ENCODE peak calls at places on chromosomes 3 and 15, in seven cellular contexts. One of them, this sample, is unnamed.

GRCh38 chr15:84586641-84587160 is 14.1 kb upstream of the ZSCAN2 start:
- DNase-seq in WTC11: no peak
- DNase-seq in HCT116: no peak
- DNase-seq in HEK293T: no peak
- DNase-seq in K562: no peak
- DNase-seq in H1: no peak
- DNase-seq in GM12878: no peak
- DNase-seq in this sample: no peak

GRCh38 chr3:155853214-155854146 is 747 bp downstream of the SLC33A1 start:
- DNase-seq in WTC11: peak; percentile 34
- DNase-seq in HCT116: no peak
- DNase-seq in HEK293T: peak; percentile 30
- DNase-seq in K562: peak; percentile 61
- DNase-seq in H1: no peak
- DNase-seq in GM12878: no peak
- DNase-seq in this sample: peak; percentile 36

GRCh38 chr15:45132844-45133560 is 3.2 kb downstream of the DUOX1 start:
- DNase-seq in WTC11: no peak
- DNase-seq in HCT116: no peak
- DNase-seq in HEK293T: no peak
- DNase-seq in K562: no peak
- DNase-seq in H1: no peak
- DNase-seq in GM12878: no peak
- DNase-seq in this sample: no peak

GRCh38 chr3:132079150-132079549 is 44.3 kb upstream of the CPNE4 start:
- DNase-seq in WTC11: no peak
- DNase-seq in HCT116: no peak
- DNase-seq in HEK293T: no peak
- DNase-seq in K562: no peak
- DNase-seq in H1: no peak
- DNase-seq in GM12878: no peak
- DNase-seq in this sample: no peak

GRCh38 chr15:74200394-74200793 is 2.2 kb downstream of the STRA6 start:
- DNase-seq in WTC11: no peak
- DNase-seq in HCT116: peak; percentile 43
- DNase-seq in HEK293T: no peak
- DNase-seq in K562: no peak
- DNase-seq in H1: no peak
- DNase-seq in GM12878: no peak
- DNase-seq in this sample: no peak

GRCh38 chr3:24303057-24303754 is 191.4 kb downstream of the THRB start:
- DNase-seq in WTC11: no peak
- DNase-seq in HCT116: no peak
- DNase-seq in HEK293T: peak; percentile 21
- DNase-seq in K562: peak; percentile 80
- DNase-seq in H1: no peak
- DNase-seq in GM12878: no peak
- DNase-seq in this sample: no peak

GRCh38 chr3:65334045-65334665 is 646.4 kb upstream of the ADAMTS9 start:
- DNase-seq in WTC11: peak; percentile 50
- DNase-seq in HCT116: no peak
- DNase-seq in HEK293T: peak; percentile 7
- DNase-seq in K562: peak; percentile 1
- DNase-seq in H1: no peak
- DNase-seq in GM12878: no peak
- DNase-seq in this sample: no peak

GRCh38 chr3:47664519-47664918 is 85.9 kb upstream of the CSPG5 start:
- DNase-seq in WTC11: no peak
- DNase-seq in HCT116: peak; percentile 18
- DNase-seq in HEK293T: peak; percentile 25
- DNase-seq in K562: peak; percentile 34
- DNase-seq in H1: no peak
- DNase-seq in GM12878: no peak
- DNase-seq in this sample: peak; percentile 14

GRCh38 chr3:101070260-101071121 is 77.3 kb upstream of the ABI3BP start:
- DNase-seq in WTC11: peak; percentile 92
- DNase-seq in HCT116: peak; percentile 57
- DNase-seq in HEK293T: peak; percentile 81
- DNase-seq in K562: peak; percentile 79
- DNase-seq in H1: peak; percentile 75
- DNase-seq in GM12878: peak; percentile 7
- DNase-seq in this sample: peak; percentile 31

GRCh38 chr3:130839815-130840214 is 54.1 kb upstream of the ATP2C1 start:
- DNase-seq in WTC11: peak; percentile 68
- DNase-seq in HCT116: no peak
- DNase-seq in HEK293T: no peak
- DNase-seq in K562: no peak
- DNase-seq in H1: peak; percentile 15
- DNase-seq in GM12878: no peak
- DNase-seq in this sample: no peak

GRCh38 chr3:98901032-98901464 is 447 bp downstream of the DCBLD2 start:
- DNase-seq in WTC11: peak; percentile 70
- DNase-seq in HCT116: no peak
- DNase-seq in HEK293T: peak; percentile 34
- DNase-seq in K562: peak; percentile 60
- DNase-seq in H1: peak; percentile 25
- DNase-seq in GM12878: no peak
- DNase-seq in this sample: peak; percentile 32

GRCh38 chr3:74302274-74302673 is 312.2 kb downstream of the CNTN3 start:
- DNase-seq in WTC11: no peak
- DNase-seq in HCT116: no peak
- DNase-seq in HEK293T: no peak
- DNase-seq in K562: no peak
- DNase-seq in H1: no peak
- DNase-seq in GM12878: no peak
- DNase-seq in this sample: no peak

GRCh38 chr3:188974856-188975611 is 196.7 kb upstream of the TPRG1 start:
- DNase-seq in WTC11: no peak
- DNase-seq in HCT116: no peak
- DNase-seq in HEK293T: no peak
- DNase-seq in K562: no peak
- DNase-seq in H1: no peak
- DNase-seq in GM12878: no peak
- DNase-seq in this sample: no peak

GRCh38 chr3:50648297-50648696 is 26.4 kb upstream of the DOCK3 start:
- DNase-seq in WTC11: peak; percentile 55
- DNase-seq in HCT116: no peak
- DNase-seq in HEK293T: no peak
- DNase-seq in K562: peak; percentile 23
- DNase-seq in H1: no peak
- DNase-seq in GM12878: no peak
- DNase-seq in this sample: no peak

GRCh38 chr3:172915911-172916514 is 165.5 kb downstream of the ECT2 start:
- DNase-seq in WTC11: no peak
- DNase-seq in HCT116: no peak
- DNase-seq in HEK293T: no peak
- DNase-seq in K562: no peak
- DNase-seq in H1: no peak
- DNase-seq in GM12878: no peak
- DNase-seq in this sample: no peak

GRCh38 chr3:32154180-32154579 is 47.8 kb downstream of the GPD1L start:
- DNase-seq in WTC11: peak; percentile 37
- DNase-seq in HCT116: no peak
- DNase-seq in HEK293T: peak; percentile 30
- DNase-seq in K562: peak; percentile 18
- DNase-seq in H1: no peak
- DNase-seq in GM12878: no peak
- DNase-seq in this sample: peak; percentile 18

GRCh38 chr15:77187751-77188464 is 117.0 kb upstream of the TSPAN3 start:
- DNase-seq in WTC11: no peak
- DNase-seq in HCT116: no peak
- DNase-seq in HEK293T: no peak
- DNase-seq in K562: peak; percentile 20
- DNase-seq in H1: no peak
- DNase-seq in GM12878: peak; percentile 73
- DNase-seq in this sample: no peak

GRCh38 chr15:22949074-22949547 is 31.1 kb downstream of the CYFIP1 start:
- DNase-seq in WTC11: peak; percentile 39
- DNase-seq in HCT116: no peak
- DNase-seq in HEK293T: peak; percentile 33
- DNase-seq in K562: peak; percentile 70
- DNase-seq in H1: peak; percentile 47
- DNase-seq in GM12878: no peak
- DNase-seq in this sample: no peak

GRCh38 chr3:149898771-149899170 is 71.9 kb downstream of the PFN2 start:
- DNase-seq in WTC11: no peak
- DNase-seq in HCT116: peak; percentile 12
- DNase-seq in HEK293T: no peak
- DNase-seq in K562: peak; percentile 47
- DNase-seq in H1: no peak
- DNase-seq in GM12878: no peak
- DNase-seq in this sample: no peak

GRCh38 chr3:104392327-104392726 is 974.4 kb upstream of the ALCAM start:
- DNase-seq in WTC11: no peak
- DNase-seq in HCT116: no peak
- DNase-seq in HEK293T: no peak
- DNase-seq in K562: no peak
- DNase-seq in H1: no peak
- DNase-seq in GM12878: no peak
- DNase-seq in this sample: peak; percentile 4
- TF ChIP-seq SP1 in WTC11: no peak
- TF ChIP-seq SP1 in HCT116: no peak
- TF ChIP-seq SP1 in HEK293T: no peak
- TF ChIP-seq SP1 in K562: no peak
- TF ChIP-seq SP1 in H1: no peak
- TF ChIP-seq SP1 in GM12878: no peak
- TF ChIP-seq SP1 in this sample: no peak

GRCh38 chr3:122555275-122556071 is 8.6 kb downstream of the PARP9 start:
- DNase-seq in WTC11: no peak
- DNase-seq in HCT116: no peak
- DNase-seq in HEK293T: no peak
- DNase-seq in K562: no peak
- DNase-seq in H1: no peak
- DNase-seq in GM12878: no peak
- DNase-seq in this sample: no peak
- TF ChIP-seq SP1 in WTC11: no peak
- TF ChIP-seq SP1 in HCT116: no peak
- TF ChIP-seq SP1 in HEK293T: no peak
- TF ChIP-seq SP1 in K562: no peak
- TF ChIP-seq SP1 in H1: no peak
- TF ChIP-seq SP1 in GM12878: no peak
- TF ChIP-seq SP1 in this sample: no peak

GRCh38 chr15:29401644-29402043 is 132.0 kb upstream of the NSMCE3 start:
- DNase-seq in WTC11: no peak
- DNase-seq in HCT116: no peak
- DNase-seq in HEK293T: no peak
- DNase-seq in K562: no peak
- DNase-seq in H1: no peak
- DNase-seq in GM12878: no peak
- DNase-seq in this sample: no peak

GRCh38 chr15:29398907-29399306 is 129.3 kb upstream of the NSMCE3 start:
- DNase-seq in WTC11: no peak
- DNase-seq in HCT116: no peak
- DNase-seq in HEK293T: no peak
- DNase-seq in K562: no peak
- DNase-seq in H1: no peak
- DNase-seq in GM12878: no peak
- DNase-seq in this sample: no peak

GRCh38 chr15:29405564-29405963 is 135.9 kb upstream of the NSMCE3 start:
- DNase-seq in WTC11: no peak
- DNase-seq in HCT116: no peak
- DNase-seq in HEK293T: no peak
- DNase-seq in K562: no peak
- DNase-seq in H1: no peak
- DNase-seq in GM12878: no peak
- DNase-seq in this sample: no peak

GRCh38 chr15:29400701-29401100 is 131.1 kb upstream of the NSMCE3 start:
- DNase-seq in WTC11: peak; percentile 66
- DNase-seq in HCT116: no peak
- DNase-seq in HEK293T: no peak
- DNase-seq in K562: no peak
- DNase-seq in H1: peak; percentile 33
- DNase-seq in GM12878: no peak
- DNase-seq in this sample: no peak

DNA sequence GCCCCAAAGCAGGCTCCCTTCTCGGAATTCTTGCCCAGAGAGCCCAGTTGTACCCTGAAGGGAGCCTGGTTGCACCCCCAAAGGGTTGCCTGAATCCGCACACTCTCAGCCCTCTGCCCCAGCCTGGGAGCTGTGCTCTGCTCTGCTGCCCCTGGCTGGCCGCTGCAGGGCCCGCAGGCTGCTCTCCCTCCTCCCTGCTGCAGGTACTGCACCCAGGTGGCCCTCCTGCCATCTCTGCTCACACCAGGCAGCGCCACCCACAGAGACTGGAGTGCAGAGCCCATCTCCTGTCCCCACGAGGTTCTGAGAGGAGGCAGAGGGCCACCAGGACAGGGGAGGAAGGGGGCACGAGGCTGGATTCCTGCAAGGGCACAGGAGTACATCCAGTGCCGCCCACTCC is 134.2 kb upstream of the NSMCE3 start:
- DNase-seq in WTC11: peak; percentile 67
- DNase-seq in HCT116: peak; percentile 29
- DNase-seq in HEK293T: no peak
- DNase-seq in K562: no peak
- DNase-seq in H1: peak; percentile 33
- DNase-seq in GM12878: no peak
- DNase-seq in this sample: peak; percentile 24
- TF ChIP-seq SP1 in WTC11: no peak
- TF ChIP-seq SP1 in HCT116: no peak
- TF ChIP-seq SP1 in HEK293T: no peak
- TF ChIP-seq SP1 in K562: no peak
- TF ChIP-seq SP1 in H1: no peak
- TF ChIP-seq SP1 in GM12878: no peak
- TF ChIP-seq SP1 in this sample: no peak

DNA sequence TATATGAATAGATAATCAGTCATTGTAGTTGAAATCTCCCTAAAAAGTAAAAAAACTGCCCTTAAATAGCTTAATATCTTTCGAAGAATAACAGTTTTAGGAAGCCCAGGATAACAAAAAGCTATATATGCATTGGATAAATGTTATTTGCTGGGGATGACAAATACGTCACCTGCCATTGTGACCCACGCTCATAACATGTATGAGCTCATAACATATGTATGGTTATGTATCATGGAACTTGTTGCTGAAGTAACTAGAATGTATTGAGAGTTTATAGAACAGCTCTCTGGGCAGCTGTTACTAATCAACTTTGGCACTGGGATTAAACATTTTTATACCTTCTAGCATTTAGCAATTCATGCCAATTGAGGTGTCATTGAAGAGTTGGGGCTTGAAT is 1.7 kb upstream of the LRCH3 start:
- DNase-seq in WTC11: no peak
- DNase-seq in HCT116: no peak
- DNase-seq in HEK293T: no peak
- DNase-seq in K562: no peak
- DNase-seq in H1: no peak
- DNase-seq in GM12878: no peak
- DNase-seq in this sample: no peak
- TF ChIP-seq SP1 in WTC11: no peak
- TF ChIP-seq SP1 in HCT116: no peak
- TF ChIP-seq SP1 in HEK293T: no peak
- TF ChIP-seq SP1 in K562: no peak
- TF ChIP-seq SP1 in H1: no peak
- TF ChIP-seq SP1 in GM12878: no peak
- TF ChIP-seq SP1 in this sample: no peak

GRCh38 chr15:27480642-27481041 is 509.7 kb downstream of the GABRG3 start:
- DNase-seq in WTC11: no peak
- DNase-seq in HCT116: no peak
- DNase-seq in HEK293T: no peak
- DNase-seq in K562: no peak
- DNase-seq in H1: no peak
- DNase-seq in GM12878: no peak
- DNase-seq in this sample: no peak
- TF ChIP-seq SP1 in WTC11: no peak
- TF ChIP-seq SP1 in HCT116: no peak
- TF ChIP-seq SP1 in HEK293T: no peak
- TF ChIP-seq SP1 in K562: no peak
- TF ChIP-seq SP1 in H1: no peak
- TF ChIP-seq SP1 in GM12878: no peak
- TF ChIP-seq SP1 in this sample: no peak

This sample was measured in HepG2.